ENCODE peak calls at places on chromosome 9, in eight cellular contexts. V is left ventricle myocardium inferior, E is cardiac muscle cell, G is SK-N-SH, Q is hepatocyte, U is thyroid gland, Z is BJ, K is epithelial cell of esophagus. Y is an unnamed sample.

GRCh38 chr9:128065907-128066712 is 1.0 kb downstream of the NAIF1 start:
- DNase-seq in V (no peak), E (no peak), G (no peak), Q (no peak), U (no peak), Z (no peak), K (no peak), Y (no peak)

GRCh38 chr9:89756891-89757537 is 152.2 kb downstream of the GADD45G start:
- DNase-seq in V (peak), E (peak), G (no peak), Q (peak), U (peak), Z (no peak), K (no peak), Y (no peak)

GRCh38 chr9:15138357-15138686 is 168.7 kb downstream of the TTC39B start:
- DNase-seq in V (no peak), E (no peak), G (no peak), Q (no peak), U (no peak), Z (no peak), K (no peak), Y (no peak)

GRCh38 chr9:128371622-128372117 is 496 bp downstream of the URM1 start:
- DNase-seq in V (no peak), E (no peak), G (no peak), Q (no peak), U (no peak), Z (no peak), K (no peak), Y (no peak)

GRCh38 chr9:113997610-113998009 is 80.5 kb downstream of the AMBP start:
- DNase-seq in V (no peak), E (no peak), G (no peak), Q (no peak), U (peak), Z (no peak), K (no peak), Y (no peak)

GRCh38 chr9:12774861-12775367 is at the start of gene LURAP1L:
- DNase-seq in V (peak), E (peak), G (peak), Q (peak), U (peak), Z (no peak), K (peak), Y (peak)

GRCh38 chr9:108056083-108056804 is 566.7 kb upstream of the KLF4 start:
- DNase-seq in V (no peak), E (peak), G (no peak), Q (no peak), U (no peak), Z (no peak), K (peak), Y (no peak)

GRCh38 chr9:115691097-115691496 is 462.5 kb upstream of the PAPPA start:
- DNase-seq in V (no peak), E (peak), G (no peak), Q (peak), U (no peak), Z (peak), K (peak), Y (no peak)

GRCh38 chr9:132409828-132410528 is at the start of gene CFAP77:
- DNase-seq in V (peak), E (peak), G (peak), Q (peak), U (peak), Z (no peak), K (peak), Y (no peak)

GRCh38 chr9:5557606-5558587 is 47.6 kb downstream of the PDCD1LG2 start:
- DNase-seq in V (no peak), E (peak), G (no peak), Q (no peak), U (no peak), Z (no peak), K (no peak), Y (no peak)

GRCh38 chr9:82532504-82532903 is 530.4 kb downstream of the RASEF start:
- DNase-seq in V (no peak), E (peak), G (peak), Q (no peak), U (no peak), Z (no peak), K (peak), Y (no peak)
- TF ChIP-seq CTCF in V (peak), E (peak), G (peak), Q (peak), U (no peak), Z (no peak), K (peak), Y (no peak)

GRCh38 chr9:112157087-112157486 is 18.0 kb downstream of the SUSD1 start:
- DNase-seq in V (no peak), E (no peak), G (no peak), Q (no peak), U (no peak), Z (no peak), K (no peak), Y (no peak)
- TF ChIP-seq CTCF in V (no peak), E (no peak), G (no peak), Q (no peak), U (no peak), Z (no peak), K (no peak), Y (no peak)

GRCh38 chr9:101561740-101562139 is 28.1 kb downstream of the RNF20 start:
- DNase-seq in V (no peak), E (no peak), G (no peak), Q (no peak), U (no peak), Z (no peak), K (no peak), Y (no peak)
- TF ChIP-seq CTCF in V (no peak), E (no peak), G (no peak), Q (no peak), U (no peak), Z (no peak), K (no peak), Y (no peak)

DNA sequence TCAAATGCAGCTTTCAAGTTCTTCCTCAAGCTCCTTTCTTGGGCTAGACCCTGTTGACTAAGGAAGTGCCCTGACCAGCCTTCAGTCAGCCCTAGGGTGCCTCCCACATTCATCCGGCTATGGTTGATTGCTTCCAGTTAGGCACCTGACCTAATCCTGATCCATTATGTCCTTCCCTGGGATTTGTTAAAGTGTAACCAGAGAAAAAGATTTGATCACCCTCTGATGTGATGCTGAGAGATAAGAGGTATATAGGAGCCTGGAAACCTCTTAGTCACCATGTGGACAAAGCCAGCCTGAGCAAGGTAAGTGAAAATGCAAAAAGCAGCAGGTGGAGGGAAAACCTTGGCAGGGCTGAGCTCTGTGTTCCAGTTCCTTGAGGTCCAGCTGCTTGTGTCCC is 178.8 kb upstream of the ERCC6L2 start:
- DNase-seq in V (no peak), E (no peak), G (no peak), Q (peak), U (no peak), Z (no peak), K (no peak), Y (no peak)
- TF ChIP-seq CTCF in V (no peak), E (no peak), G (no peak), Q (no peak), U (no peak), Z (no peak), K (no peak), Y (no peak)

GRCh38 chr9:131181091-131181681 is 55.8 kb downstream of the NUP214 start:
- DNase-seq in V (no peak), E (no peak), G (no peak), Q (no peak), U (no peak), Z (no peak), K (no peak), Y (no peak)
- TF ChIP-seq CTCF in V (peak), E (no peak), G (peak), Q (no peak), U (no peak), Z (no peak), K (peak), Y (no peak)

DNA sequence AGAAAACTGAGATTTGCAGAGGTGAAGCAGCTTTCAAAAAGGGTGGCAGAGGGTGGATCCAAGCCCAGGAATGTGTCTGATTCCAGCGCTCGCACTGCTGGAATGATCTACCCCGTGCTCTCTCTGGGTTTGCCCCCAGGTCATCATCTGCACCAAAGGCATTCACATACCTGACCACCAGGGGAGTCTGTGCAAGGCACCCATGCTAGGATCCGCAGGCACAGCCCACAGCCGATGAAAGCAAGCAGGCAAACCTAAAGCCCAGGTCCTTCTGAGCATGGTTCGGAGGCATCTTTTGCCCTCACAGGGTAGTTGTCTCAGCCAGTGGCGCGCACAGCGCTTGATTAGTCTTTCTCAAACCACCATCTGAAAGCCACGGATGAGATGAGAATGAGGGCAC is 56.6 kb downstream of the TEK start:
- DNase-seq in V (no peak), E (no peak), G (no peak), Q (peak), U (no peak), Z (no peak), K (no peak), Y (no peak)
- TF ChIP-seq CTCF in V (no peak), E (no peak), G (peak), Q (no peak), U (no peak), Z (no peak), K (no peak), Y (no peak)

DNA sequence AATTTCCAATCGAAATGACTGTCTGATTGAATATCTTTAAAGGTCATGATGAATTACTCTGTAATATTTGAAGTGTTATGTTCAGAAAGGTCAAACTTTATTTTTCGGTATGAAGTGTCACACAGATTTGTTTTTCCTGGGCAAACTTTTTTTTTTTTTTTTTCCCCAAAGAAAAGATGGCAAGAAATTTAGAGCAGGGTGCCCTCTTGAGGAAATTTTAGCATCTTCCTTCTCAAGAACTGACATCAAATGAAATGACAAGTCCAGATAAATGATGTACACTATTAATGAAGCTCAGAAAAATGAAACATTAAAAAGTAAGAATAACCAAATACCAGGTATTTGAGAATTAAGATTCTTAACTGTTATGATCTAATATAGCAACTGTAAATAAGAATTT is 123.6 kb downstream of the INVS start:
- DNase-seq in V (no peak), E (peak), G (peak), Q (peak), U (no peak), Z (peak), K (peak), Y (no peak)
- TF ChIP-seq CTCF in V (peak), E (peak), G (peak), Q (peak), U (no peak), Z (peak), K (peak), Y (peak)

GRCh38 chr9:130426467-130426773 is 18.3 kb upstream of the ASS1 start:
- DNase-seq in V (no peak), E (no peak), G (no peak), Q (no peak), U (no peak), Z (no peak), K (no peak), Y (no peak)
- TF ChIP-seq CTCF in V (no peak), E (no peak), G (no peak), Q (no peak), U (no peak), Z (no peak), K (no peak), Y (no peak)

GRCh38 chr9:73871636-73872035 is 625.5 kb upstream of the RORB start:
- DNase-seq in V (no peak), E (no peak), G (no peak), Q (no peak), U (no peak), Z (no peak), K (no peak), Y (no peak)

GRCh38 chr9:73863924-73864323 is 633.2 kb upstream of the RORB start:
- DNase-seq in V (no peak), E (no peak), G (no peak), Q (no peak), U (no peak), Z (no peak), K (peak), Y (no peak)

GRCh38 chr9:73869261-73869660 is 627.9 kb upstream of the RORB start:
- DNase-seq in V (no peak), E (peak), G (no peak), Q (peak), U (no peak), Z (no peak), K (peak), Y (no peak)

DNA sequence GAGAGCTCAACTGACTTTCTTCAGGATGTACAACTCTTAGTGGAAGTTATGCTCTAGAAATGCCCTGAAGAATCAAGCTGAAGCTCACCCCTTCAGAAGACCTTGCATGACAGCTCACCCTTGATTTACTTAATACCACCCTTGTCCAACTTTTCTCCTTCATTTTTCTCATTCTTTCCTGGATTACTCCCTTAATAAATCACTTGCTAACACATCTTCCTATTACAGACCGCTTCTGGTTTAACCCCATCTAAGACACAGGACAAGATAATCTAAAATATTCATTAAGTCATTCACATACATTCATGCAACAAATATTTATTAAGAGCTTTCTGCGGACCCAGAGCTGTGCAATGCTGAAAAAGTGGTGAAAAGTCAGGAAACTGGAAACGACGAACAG is 630.7 kb upstream of the RORB start:
- DNase-seq in V (no peak), E (no peak), G (no peak), Q (no peak), U (no peak), Z (no peak), K (no peak), Y (no peak)
- TF ChIP-seq CTCF in V (no peak), E (no peak), G (no peak), Q (no peak), U (no peak), Z (no peak), K (no peak), Y (no peak)

GRCh38 chr9:135230817-135231520 is 143.5 kb downstream of the OLFM1 start:
- DNase-seq in V (peak), E (no peak), G (no peak), Q (no peak), U (no peak), Z (no peak), K (no peak), Y (no peak)
- TF ChIP-seq CTCF in V (no peak), E (no peak), G (no peak), Q (no peak), U (no peak), Z (no peak), K (no peak), Y (no peak)

Y was measured in uterus.